ENCODE peak calls at places on chromosomes 12 and 14, in five cellular contexts. A is mammary epithelial cell, P is choroid plexus epithelial cell, Y is nephron progenitor cell, S is suprapubic skin. R is an unnamed sample.

GRCh38 chr12:96120359-96121100 is 73.6 kb upstream of the ELK3 start:
- DNase-seq in P (peak), S (no peak), A (no peak), Y (peak), R (no peak)

GRCh38 chr12:32548691-32549412 is 130.2 kb upstream of the DNM1L start:
- DNase-seq in Y (no peak), A (peak), S (no peak), P (peak), R (peak)

GRCh38 chr12:14635776-14636175 is 60.6 kb downstream of the GUCY2C start:
- DNase-seq in P (no peak), Y (no peak), S (no peak), A (peak), R (no peak)

GRCh38 chr12:102964872-102965271 is 7.4 kb downstream of the ASCL1 start:
- DNase-seq in S (no peak), P (no peak), Y (peak), A (no peak), R (no peak)

GRCh38 chr12:31514912-31515311 is 76.0 kb downstream of the DENND5B start:
- DNase-seq in P (no peak), Y (no peak), S (no peak), A (no peak), R (no peak)

GRCh38 chr12:53004582-53004981 is 1.7 kb upstream of the EIF4B start:
- DNase-seq in P (peak), Y (no peak), A (no peak), S (no peak), R (no peak)

GRCh38 chr14:88473791-88474190 is 81.0 kb downstream of the PTPN21 start:
- DNase-seq in S (no peak), Y (no peak), P (peak), A (no peak), R (no peak)

GRCh38 chr12:113945174-113946173 is 20.7 kb downstream of the RBM19 start:
- DNase-seq in S (no peak), Y (no peak), P (no peak), A (no peak), R (no peak)

GRCh38 chr12:27618836-27619235 is 77.4 kb upstream of the REP15 start:
- DNase-seq in S (no peak), Y (no peak), A (no peak), P (no peak), R (peak)

GRCh38 chr12:69703146-69703642 is 4.1 kb upstream of the BEST3 start:
- DNase-seq in Y (no peak), P (no peak), A (no peak), S (no peak), R (no peak)

GRCh38 chr12:69712826-69713225 is 13.7 kb upstream of the BEST3 start:
- DNase-seq in P (no peak), Y (no peak), A (no peak), S (no peak), R (no peak)

GRCh38 chr12:69704357-69704756 is 5.3 kb upstream of the BEST3 start:
- DNase-seq in S (no peak), P (no peak), Y (no peak), A (no peak), R (no peak)

GRCh38 chr12:69714542-69714941 is 15.4 kb upstream of the BEST3 start:
- DNase-seq in A (no peak), Y (no peak), S (no peak), P (no peak), R (no peak)

DNA sequence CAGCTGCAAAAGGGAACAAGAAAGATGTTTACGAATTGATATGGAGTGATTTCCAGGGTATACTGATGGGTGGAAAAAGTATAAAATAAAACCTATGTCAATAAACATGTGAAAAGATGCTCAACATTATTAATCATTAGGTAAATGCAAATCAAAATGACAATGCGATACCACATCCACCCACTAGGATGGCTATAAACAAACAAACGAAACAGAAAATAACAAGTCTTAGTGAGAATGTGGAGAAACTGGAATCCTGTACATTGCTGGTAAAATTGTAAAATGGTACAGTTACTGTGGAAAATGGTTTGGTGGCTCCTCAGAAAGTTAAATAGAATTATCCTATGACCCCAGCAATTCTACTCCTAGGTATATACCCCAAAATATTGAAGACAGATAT is 9.5 kb upstream of the BEST3 start:
- DNase-seq in Y (no peak), S (no peak), A (no peak), P (no peak), R (no peak)
- TF ChIP-seq CTCF in Y (peak), S (no peak), A (peak), P (no peak), R (peak)

DNA sequence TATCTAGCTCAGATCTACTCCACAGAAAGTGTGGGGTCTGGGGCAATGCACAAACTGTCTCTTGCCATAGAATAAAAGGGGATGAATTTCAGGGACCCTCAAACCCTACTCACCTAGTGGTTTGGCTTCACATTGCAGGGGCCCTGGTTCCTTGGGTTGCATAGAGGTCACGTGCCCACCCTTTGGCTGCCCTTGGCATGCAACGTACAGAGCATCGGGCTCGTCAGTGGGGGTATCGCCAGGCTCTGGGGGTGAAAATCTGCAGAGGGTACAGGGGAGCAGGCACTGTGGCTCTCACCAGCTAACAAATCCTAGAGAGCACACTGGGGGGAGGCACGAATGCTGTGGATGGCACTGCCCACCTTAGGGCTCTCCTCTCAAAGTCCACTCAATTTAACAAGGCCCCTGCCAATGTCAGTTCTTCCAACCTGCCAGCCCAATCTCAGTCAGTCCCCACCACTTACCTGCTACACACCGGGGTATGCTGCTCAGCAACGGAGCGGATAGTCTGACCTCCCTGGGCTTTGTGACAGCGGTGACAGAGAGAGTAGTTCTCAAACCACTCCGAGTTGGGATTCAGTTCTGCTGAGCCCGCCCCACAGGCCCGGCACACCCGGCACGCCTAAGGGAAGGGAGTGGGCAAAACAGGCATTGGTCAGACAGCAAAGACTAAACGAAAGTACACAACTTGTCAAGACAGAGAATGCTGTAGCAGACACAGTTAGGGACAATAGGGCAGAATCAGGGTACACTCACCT is 8.0 kb downstream of the KMT2D start:
- DNase-seq in A (no peak), P (no peak), S (no peak), Y (no peak), R (no peak)
- TF ChIP-seq CTCF in A (no peak), P (no peak), S (no peak), Y (no peak), R (no peak)

GRCh38 chr14:31419179-31420012 is 954 bp downstream of the HEATR5A start:
- DNase-seq in P (peak), A (no peak), S (no peak), Y (no peak), R (peak)

GRCh38 chr14:31421200-31421599 is 850 bp upstream of the HEATR5A start:
- DNase-seq in S (no peak), A (no peak), P (no peak), Y (no peak), R (no peak)

GRCh38 chr14:31420013-31420318 is 384 bp downstream of the HEATR5A start:
- DNase-seq in Y (peak), A (peak), S (peak), P (no peak), R (no peak)

GRCh38 chr14:31418440-31418839 is 1.9 kb downstream of the HEATR5A start:
- DNase-seq in S (no peak), P (no peak), Y (no peak), A (no peak), R (no peak)

GRCh38 chr14:31420319-31421081 is at the start of gene HEATR5A:
- DNase-seq in S (peak), Y (peak), P (peak), A (peak), R (peak)
- TF ChIP-seq CTCF in S (peak), Y (no peak), P (peak), A (no peak), R (no peak)

DNA sequence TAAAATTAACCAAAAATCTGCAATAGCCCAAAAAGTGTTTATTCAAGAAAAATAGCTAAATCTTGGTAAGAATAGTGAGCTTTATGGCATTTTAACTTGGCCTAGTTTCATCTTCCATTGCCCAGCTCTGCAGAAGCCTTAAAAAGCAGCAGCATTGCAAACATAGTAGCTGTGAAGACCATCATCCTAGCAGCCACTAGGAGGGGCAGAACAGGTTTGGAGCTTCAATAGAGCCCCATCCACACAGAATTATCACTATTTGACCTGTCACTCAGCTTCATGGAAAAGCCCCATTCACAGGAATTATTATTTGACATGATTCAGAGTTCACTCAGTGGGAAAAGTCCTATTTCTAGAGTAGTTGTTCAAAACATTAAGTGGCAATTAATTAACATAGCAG is 7.3 kb downstream of the CLEC14A start:
- DNase-seq in P (peak), A (no peak), S (no peak), Y (no peak), R (no peak)
- TF ChIP-seq CTCF in P (peak), A (no peak), S (no peak), Y (peak), R (peak)

DNA sequence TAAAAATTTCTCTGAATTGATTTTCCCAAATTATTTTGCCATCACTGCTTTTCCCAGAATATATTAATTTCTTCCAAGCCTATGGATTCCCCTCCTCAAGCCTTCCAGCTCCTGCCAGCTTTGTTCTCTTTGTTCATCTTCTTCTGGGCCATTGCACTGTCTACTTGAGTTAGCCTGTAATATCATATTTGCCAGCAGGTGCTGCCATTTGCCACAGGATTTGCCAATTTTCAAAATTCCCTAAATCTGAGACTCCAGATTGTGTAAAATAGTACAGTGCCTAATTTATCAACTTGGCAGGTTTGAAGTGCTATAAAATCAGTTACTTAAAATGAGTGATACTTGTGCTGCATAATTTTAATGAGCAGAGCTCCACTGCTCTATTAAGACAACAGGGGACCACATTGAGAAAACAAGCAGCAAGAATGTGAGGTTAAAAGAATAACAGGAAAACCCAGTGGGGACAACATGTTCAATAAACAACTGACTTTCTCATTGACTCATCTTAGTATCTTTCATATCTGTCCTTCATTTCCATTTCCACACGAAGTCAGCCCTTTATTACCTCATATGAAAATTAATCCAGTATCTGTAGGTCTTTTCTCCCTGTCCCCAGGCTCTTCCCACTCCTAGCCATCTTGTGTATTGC is 84.6 kb upstream of the CCDC196 start:
- DNase-seq in P (peak), A (peak), S (no peak), Y (no peak), R (peak)
- TF ChIP-seq CTCF in P (peak), A (peak), S (peak), Y (peak), R (no peak)

DNA sequence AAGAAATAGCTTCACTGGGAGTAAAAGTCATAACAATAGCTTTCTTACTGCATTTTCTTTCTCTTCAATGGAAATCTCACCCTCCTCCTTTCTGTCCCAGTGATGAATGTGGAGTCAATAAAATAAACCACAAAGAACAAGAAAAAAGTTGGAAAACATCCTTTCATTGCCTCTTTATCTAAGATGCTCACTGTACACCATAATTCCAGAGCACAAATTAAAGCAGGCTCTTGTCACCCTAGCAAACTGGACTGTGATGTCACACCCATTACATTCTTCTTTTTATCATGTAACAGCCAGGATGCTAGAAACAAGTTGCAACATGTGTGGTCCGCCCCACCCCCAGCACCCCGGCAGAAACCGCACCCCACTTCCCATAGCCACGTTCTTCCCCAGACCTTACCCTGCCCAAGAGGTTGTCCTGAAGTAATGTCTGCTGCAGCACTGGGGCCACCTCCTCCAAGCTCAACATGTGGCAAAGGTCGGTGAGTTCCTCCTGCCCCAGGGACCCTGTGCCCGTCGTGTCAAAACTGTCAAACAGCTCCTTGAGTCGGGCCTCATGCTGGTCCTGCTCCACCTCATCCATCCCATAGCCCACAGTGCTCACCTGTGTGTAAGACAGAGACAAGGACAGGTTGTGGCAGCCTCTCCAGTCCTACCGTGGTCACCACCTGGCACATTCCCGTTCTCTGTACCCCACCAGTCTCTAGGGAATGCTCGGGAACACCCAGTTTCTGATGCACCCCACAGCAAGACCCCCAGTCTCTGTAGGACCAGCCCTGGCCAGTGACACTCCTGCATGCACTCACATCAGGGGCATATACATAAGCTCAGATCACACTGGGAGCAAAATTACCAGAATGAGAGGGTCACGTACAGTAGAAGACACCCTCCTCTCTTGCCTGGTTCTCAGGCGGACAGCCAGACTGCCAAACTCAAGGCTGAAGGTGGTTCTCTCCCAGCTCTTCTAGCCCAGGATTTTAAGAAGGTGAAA is 9.2 kb downstream of the NIN start:
- DNase-seq in A (peak), Y (no peak), S (no peak), P (no peak), R (no peak)
- TF ChIP-seq CTCF in A (no peak), Y (no peak), S (no peak), P (no peak), R (no peak)

GRCh38 chr12:127926004-127926403 is 341.0 kb upstream of the TMEM132C start:
- DNase-seq in Y (peak), P (peak), A (no peak), S (no peak), R (peak)
- TF ChIP-seq CTCF in Y (peak), P (peak), A (no peak), S (no peak), R (peak)

GRCh38 chr12:46209914-46210834 is 58.7 kb downstream of the SLC38A1 start:
- DNase-seq in P (no peak), A (peak), S (no peak), Y (no peak), R (no peak)

GRCh38 chr12:46212108-46212982 is 56.5 kb downstream of the SLC38A1 start:
- DNase-seq in P (no peak), Y (no peak), A (no peak), S (no peak), R (no peak)

GRCh38 chr12:46209165-46209564 is 59.7 kb downstream of the SLC38A1 start:
- DNase-seq in A (peak), P (peak), Y (no peak), S (no peak), R (peak)

GRCh38 chr12:46208370-46208769 is 60.5 kb downstream of the SLC38A1 start:
- DNase-seq in A (no peak), P (no peak), Y (no peak), S (no peak), R (no peak)

DNA sequence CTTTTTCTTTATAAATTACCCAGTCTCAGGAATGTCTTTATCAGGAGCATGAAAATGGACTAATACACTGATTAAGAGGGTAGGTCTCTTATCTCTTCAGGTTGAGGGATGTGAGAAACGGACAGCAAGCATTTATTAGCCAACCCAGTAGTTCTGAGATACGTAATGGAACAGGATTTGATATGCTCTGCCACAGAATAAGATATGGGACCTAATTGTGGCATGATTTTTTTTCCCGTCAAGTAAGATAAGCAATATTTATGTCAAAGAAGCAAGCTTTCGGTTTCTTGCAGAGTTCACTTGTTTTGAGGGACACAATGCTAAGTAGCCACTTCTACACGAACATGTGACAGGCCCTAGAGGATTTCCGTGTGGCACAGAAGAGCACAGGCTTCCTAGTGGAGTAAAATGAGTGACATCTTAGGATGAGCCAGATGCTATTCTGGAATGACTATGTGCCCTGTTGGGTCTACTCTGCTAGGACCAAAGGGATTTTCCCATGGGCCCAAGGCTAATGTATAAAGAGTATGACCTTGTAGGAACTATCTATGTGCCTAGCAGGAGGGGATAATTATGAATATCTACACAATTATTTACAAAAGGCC is 57.9 kb downstream of the SLC38A1 start:
- DNase-seq in Y (no peak), P (no peak), A (no peak), S (no peak), R (no peak)
- TF ChIP-seq CTCF in Y (no peak), P (no peak), A (no peak), S (no peak), R (no peak)

GRCh38 chr12:29902043-29902442 is 118.3 kb upstream of the TMTC1 start:
- DNase-seq in A (no peak), Y (no peak), S (no peak), P (no peak), R (no peak)

GRCh38 chr12:29907486-29907885 is 123.7 kb upstream of the TMTC1 start:
- DNase-seq in S (no peak), A (no peak), P (peak), Y (no peak), R (no peak)

GRCh38 chr12:29899212-29899931 is 115.6 kb upstream of the TMTC1 start:
- DNase-seq in Y (no peak), P (no peak), A (no peak), S (no peak), R (no peak)

GRCh38 chr12:29895966-29896365 is 112.2 kb upstream of the TMTC1 start:
- DNase-seq in Y (no peak), A (no peak), S (no peak), P (no peak), R (no peak)

DNA sequence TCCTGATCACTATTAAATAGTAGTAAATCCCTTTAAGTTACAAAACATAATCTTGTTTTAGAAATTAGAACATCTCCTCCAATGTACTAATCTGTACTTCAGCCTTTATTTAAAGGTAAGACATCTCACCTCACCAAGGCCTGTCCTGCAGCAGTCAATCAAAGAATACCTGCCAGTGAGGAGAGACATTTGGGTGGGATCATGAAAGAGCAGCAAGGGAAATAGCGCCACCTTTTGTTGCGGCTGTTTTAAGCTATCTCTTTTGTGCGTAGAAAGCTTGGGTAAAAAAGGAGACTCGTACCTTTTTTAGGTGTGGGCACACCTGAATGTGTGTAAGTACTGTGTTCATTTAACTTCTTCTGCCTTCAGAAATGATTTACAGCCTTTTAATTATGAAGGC is 117.8 kb upstream of the TMTC1 start:
- DNase-seq in Y (no peak), P (peak), S (no peak), A (no peak), R (no peak)
- TF ChIP-seq CTCF in Y (no peak), P (peak), S (no peak), A (peak), R (no peak)

GRCh38 chr12:122421815-122422737 is at the start of gene CLIP1:
- DNase-seq in P (peak), Y (peak), S (peak), A (peak), R (peak)
- TF ChIP-seq CTCF in P (peak), Y (no peak), S (peak), A (peak), R (peak)